ENCODE peak calls at places on chromosomes 13 and 19, in eight cellular contexts. P is GM23338; J is HCT116; O is heart right ventricle; N is pancreas; X is CD4-positive, alpha-beta T cell; Y is thoracic aorta; E is PC-9. G is an unnamed sample. For H3K27me3, the result is how much of the 10 kb centered on the place peaks cover.

GRCh38 chr13:39527301-39527700 is 75.7 kb downstream of the LHFPL6 start:
- DNase-seq in P (no peak), X (no peak), N (no peak), E (no peak), J (no peak), O (no peak), Y (no peak), G (no peak)

GRCh38 chr13:98871727-98872126 is 106.1 kb downstream of the DOCK9 start:
- DNase-seq in E (no peak), J (no peak), P (no peak), Y (no peak), X (no peak), O (no peak), N (no peak), G (no peak)

GRCh38 chr19:33740811-33741396 is 55.8 kb upstream of the KCTD15 start:
- DNase-seq in Y (no peak), O (peak), J (no peak), N (peak), E (no peak), P (peak), X (no peak), G (no peak)

GRCh38 chr13:50576156-50576555 is 267.3 kb downstream of the DLEU7 start:
- DNase-seq in N (peak), P (no peak), Y (no peak), J (no peak), O (no peak), E (no peak), X (no peak), G (no peak)

GRCh38 chr13:46530084-46530935 is 22.7 kb upstream of the LRCH1 start:
- DNase-seq in X (no peak), N (no peak), J (no peak), P (no peak), O (no peak), E (no peak), Y (no peak), G (no peak)

GRCh38 chr13:59722580-59722900 is 441.2 kb downstream of the DIAPH3 start:
- DNase-seq in P (no peak), O (no peak), Y (no peak), J (no peak), E (no peak), N (no peak), X (no peak), G (no peak)

GRCh38 chr13:24076124-24076523 is 84.4 kb upstream of the SPATA13 start:
- DNase-seq in P (no peak), X (no peak), Y (no peak), N (peak), O (no peak), J (no peak), E (no peak), G (no peak)

GRCh38 chr19:10339380-10339960 is at the start of gene ICAM3:
- DNase-seq in P (no peak), Y (no peak), N (no peak), E (no peak), J (no peak), O (no peak), X (peak), G (no peak)

GRCh38 chr13:114078501-114079451 is 53.6 kb downstream of the RASA3 start:
- DNase-seq in Y (no peak), X (no peak), E (peak), P (no peak), O (no peak), N (peak), J (no peak), G (no peak)

GRCh38 chr19:31349160-31349881 is at the start of gene TSHZ3:
- DNase-seq in Y (no peak), J (no peak), X (no peak), N (peak), E (no peak), O (peak), P (peak), G (peak)

GRCh38 chr13:42486711-42487198 is 87.2 kb upstream of the TNFSF11 start:
- DNase-seq in J (no peak), Y (no peak), X (no peak), N (no peak), O (no peak), E (peak), P (no peak), G (no peak)

GRCh38 chr13:111911754-111912452 is 155.0 kb upstream of the SOX1 start:
- DNase-seq in O (no peak), P (no peak), Y (no peak), N (no peak), J (no peak), X (no peak), E (no peak), G (peak)

GRCh38 chr19:14070268-14071050 is 2.1 kb upstream of the MISP3 start:
- DNase-seq in N (no peak), E (no peak), P (no peak), Y (no peak), J (no peak), X (no peak), O (no peak), G (no peak)

GRCh38 chr13:103803349-103803748 is 737.1 kb upstream of the SLC10A2 start:
- DNase-seq in X (no peak), E (no peak), O (no peak), J (no peak), N (no peak), Y (no peak), P (no peak), G (peak)

GRCh38 chr19:17214531-17215124 is 529 bp upstream of the USE1 start:
- DNase-seq in O (no peak), N (no peak), E (no peak), P (peak), X (no peak), J (no peak), Y (no peak), G (no peak)

GRCh38 chr19:7973883-7974282 is 30.4 kb upstream of the TIMM44 start:
- DNase-seq in J (no peak), Y (no peak), E (no peak), O (peak), N (no peak), P (no peak), X (no peak), G (no peak)

GRCh38 chr13:67351915-67352314 is 121.8 kb upstream of the PCDH9 start:
- DNase-seq in X (no peak), Y (no peak), N (no peak), P (no peak), O (no peak), E (no peak), J (no peak), G (no peak)

GRCh38 chr13:110397445-110397844 is 90.4 kb downstream of the COL4A2 start:
- DNase-seq in O (peak), J (no peak), P (no peak), Y (no peak), N (no peak), X (no peak), E (peak), G (no peak)

GRCh38 chr19:8404391-8405151 is 8.5 kb upstream of the MARCHF2 start:
- DNase-seq in E (no peak), N (no peak), O (no peak), X (no peak), J (no peak), P (no peak), Y (no peak), G (no peak)

GRCh38 chr13:22451345-22451744 is 729.4 kb upstream of the SGCG start:
- DNase-seq in E (no peak), Y (no peak), X (no peak), J (no peak), O (peak), P (peak), N (no peak), G (no peak)

GRCh38 chr19:7500811-7501450 is 12.1 kb upstream of the PEX11G start:
- DNase-seq in P (peak), J (peak), Y (no peak), O (no peak), E (peak), N (peak), X (no peak), G (peak)

GRCh38 chr19:16516381-16516780 is 20.2 kb downstream of the C19orf44 start:
- DNase-seq in O (no peak), E (no peak), Y (no peak), J (no peak), X (no peak), N (no peak), P (no peak), G (no peak)

GRCh38 chr19:15328312-15328711 is 4.0 kb downstream of the BRD4 start:
- DNase-seq in Y (no peak), P (no peak), N (no peak), J (no peak), O (no peak), X (no peak), E (no peak), G (no peak)

GRCh38 chr13:80666782-80667537 is 326.0 kb upstream of the SPRY2 start:
- DNase-seq in Y (no peak), J (no peak), X (no peak), E (no peak), P (no peak), N (no peak), O (no peak), G (no peak)

GRCh38 chr13:21319869-21320641 is 139.0 kb downstream of the ZDHHC20 start:
- DNase-seq in Y (no peak), J (no peak), E (no peak), X (no peak), P (no peak), O (no peak), N (no peak), G (no peak)

GRCh38 chr19:51091126-51091525 is 8.4 kb upstream of the KLK14 start:
- DNase-seq in X (no peak), Y (no peak), E (no peak), P (no peak), N (no peak), O (no peak), J (no peak), G (no peak)

GRCh38 chr13:112218416-112218815 is 151.5 kb downstream of the SOX1 start:
- DNase-seq in N (no peak), Y (no peak), J (no peak), P (no peak), X (no peak), E (no peak), O (no peak), G (no peak)

GRCh38 chr19:28482221-28482620 is 730.7 kb downstream of the UQCRFS1 start:
- DNase-seq in E (no peak), O (no peak), N (no peak), X (no peak), J (no peak), Y (no peak), P (peak), G (peak)

GRCh38 chr13:46666727-46667456 is 113.9 kb downstream of the LRCH1 start:
- DNase-seq in J (no peak), X (no peak), P (peak), E (no peak), Y (no peak), O (peak), N (no peak), G (no peak)

GRCh38 chr19:8001995-8002849 is 3.2 kb downstream of the ELAVL1 start:
- DNase-seq in O (peak), J (peak), E (peak), N (peak), Y (peak), X (peak), P (peak), G (peak)

GRCh38 chr19:16887353-16888265 is 1.2 kb upstream of the F2RL3 start:
- DNase-seq in Y (no peak), N (no peak), P (no peak), J (no peak), O (no peak), E (peak), X (no peak), G (no peak)

GRCh38 chr19:3516675-3517207 is 10.6 kb downstream of the FZR1 start:
- DNase-seq in N (no peak), X (peak), P (no peak), O (no peak), E (peak), J (no peak), Y (no peak), G (no peak)

GRCh38 chr19:14035706-14036105 is 4.1 kb downstream of the IL27RA start:
- DNase-seq in J (no peak), O (no peak), X (no peak), N (no peak), E (no peak), Y (no peak), P (no peak), G (no peak)

GRCh38 chr19:38464421-38465082 is 31.1 kb downstream of the RYR1 start:
- DNase-seq in E (no peak), Y (no peak), N (no peak), O (no peak), J (no peak), X (no peak), P (no peak), G (no peak)

GRCh38 chr13:45479661-45480060 is 14.9 kb downstream of the COG3 start:
- DNase-seq in P (no peak), X (no peak), O (no peak), J (no peak), N (no peak), E (no peak), Y (no peak), G (peak)

DNA sequence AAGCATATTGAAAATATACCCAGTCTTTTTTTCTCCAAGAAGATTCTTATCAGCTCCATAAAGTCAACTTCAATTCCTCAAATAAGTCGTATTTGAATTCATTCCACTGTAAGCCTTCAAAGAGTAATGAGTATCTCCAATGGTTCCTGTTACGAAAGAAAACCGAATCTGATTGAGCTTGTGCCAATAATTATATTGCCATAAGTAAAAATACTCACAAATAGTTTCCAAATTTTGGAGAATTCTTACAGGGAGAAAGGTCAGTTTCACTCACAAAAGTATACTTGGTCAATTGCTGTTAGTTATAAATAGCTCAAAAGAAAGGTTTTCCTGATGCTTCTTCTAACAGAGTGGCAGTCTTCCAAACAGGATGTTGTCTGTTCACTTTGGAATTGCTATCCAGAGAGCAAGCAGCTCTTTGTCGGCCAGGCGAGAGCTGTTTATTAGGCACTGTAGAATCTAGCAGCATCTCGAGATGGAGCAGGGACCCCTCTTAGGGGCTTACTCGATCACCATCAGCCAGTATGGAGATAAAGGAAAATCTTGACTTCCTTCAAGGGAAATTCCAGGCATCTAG is 13.5 kb downstream of the ERICH4 start:
- DNase-seq in E (no peak), Y (no peak), J (no peak), P (no peak), N (no peak), O (peak), X (no peak), G (no peak)
- H3K27ac ChIP-seq in E (no peak), Y (no peak), J (no peak), P (no peak), N (peak), O (peak), X (no peak), G (no peak)

DNA sequence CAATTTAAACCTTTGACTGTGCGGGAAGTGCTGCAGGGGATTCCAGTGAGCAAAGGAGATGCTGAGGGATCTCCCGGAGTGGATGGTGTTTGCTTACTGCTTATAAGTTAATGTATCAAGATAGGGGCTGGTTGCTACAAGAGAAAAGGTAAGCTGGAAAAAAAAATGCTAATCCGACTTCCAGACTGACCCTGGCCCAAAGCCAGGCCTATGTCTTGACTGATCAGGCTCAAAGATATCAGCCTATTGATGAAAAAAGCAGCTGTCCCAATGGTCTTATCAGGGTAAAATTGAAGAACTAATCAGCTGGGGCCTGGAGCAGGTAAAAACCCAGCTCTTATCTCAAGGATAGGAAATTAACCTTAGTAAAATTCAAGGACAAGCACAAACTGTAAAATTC is 10.9 kb upstream of the ZNF90 start:
- DNase-seq in P (no peak), Y (no peak), X (no peak), E (no peak), O (no peak), J (no peak), N (no peak), G (no peak)
- H3K27me3 ChIP-seq in P (under half), Y (under half), X (under half), E (under half), O (under half), J (under half), N (under half), G (under half)

DNA sequence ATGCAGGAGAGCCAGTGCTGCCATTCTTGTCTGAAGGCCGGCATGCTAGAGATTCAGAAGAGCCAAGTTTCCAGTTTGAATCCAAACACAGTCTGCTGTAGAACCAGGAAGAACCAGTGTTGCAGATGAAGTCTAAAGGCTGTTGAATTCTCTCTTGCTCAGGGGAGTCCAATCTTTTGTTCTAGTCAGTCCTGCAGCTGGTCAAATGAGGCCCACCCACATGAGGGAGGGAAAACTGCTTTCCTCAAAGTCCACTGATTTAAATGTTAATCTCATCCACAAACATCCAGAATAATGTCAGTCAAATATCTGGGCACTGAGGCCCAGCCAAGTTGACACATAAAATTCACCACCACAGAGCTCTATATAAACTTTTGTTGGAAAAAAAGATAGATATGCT is 136.6 kb downstream of the FRY start:
- DNase-seq in E (no peak), J (no peak), N (no peak), P (no peak), X (no peak), Y (no peak), O (no peak), G (no peak)
- H3K27ac ChIP-seq in E (no peak), J (no peak), N (no peak), P (no peak), X (no peak), Y (no peak), O (peak), G (no peak)

DNA sequence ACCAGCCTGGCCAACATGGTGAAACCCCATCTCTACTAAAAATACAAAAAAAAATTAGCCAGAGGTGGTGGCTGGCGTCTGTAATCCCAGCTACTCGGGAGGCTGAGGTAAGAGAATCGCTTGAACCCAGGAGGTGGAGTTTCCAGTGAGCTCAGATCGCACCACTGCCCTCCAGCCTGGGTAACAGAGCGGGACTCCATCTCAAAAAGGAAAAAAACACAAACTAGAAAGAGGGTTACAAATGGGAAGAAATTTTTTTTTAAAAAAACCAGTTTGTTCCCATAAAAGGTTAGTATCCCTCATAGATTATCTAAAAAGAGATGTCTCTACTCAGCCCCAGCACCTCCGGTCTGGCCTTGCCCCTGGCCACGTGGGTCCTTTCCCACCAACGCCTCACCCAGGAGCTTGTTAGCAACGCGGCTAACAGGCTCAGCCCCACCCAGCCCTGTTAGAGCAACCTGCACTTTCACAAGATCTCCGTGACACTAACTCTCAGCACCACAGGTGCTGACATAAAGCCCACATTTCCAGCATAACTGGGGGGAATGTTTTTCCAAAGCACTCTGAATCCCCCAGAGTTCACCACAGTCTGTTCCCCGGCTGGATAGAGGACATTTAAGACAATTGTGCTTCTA is 4.3 kb downstream of the DMKN start:
- DNase-seq in Y (no peak), O (no peak), J (peak), X (peak), P (peak), E (peak), N (peak), G (peak)
- H3K27me3 ChIP-seq in Y (under half), O (half or more), J (under half), X (under half), P (under half), E (under half), N (under half), G (under half)

G was measured in WERI-Rb-1.